ENCODE peak calls at places on chromosomes 12 and 14, in nine cellular contexts. S, U, R, A, Z, T, E, W and M are unnamed samples.

GRCh38 chr14:104420990-104421389 is 158.6 kb upstream of the C14orf180 start:
- DNase-seq in W (no peak), R (no peak), E (no peak), A (no peak), U (no peak), T (no peak), Z (no peak), S (no peak), M (no peak)

GRCh38 chr12:42481368-42481767 is 108.2 kb downstream of the PRICKLE1 start:
- DNase-seq in W (no peak), Z (no peak), U (no peak), S (no peak), R (no peak), E (no peak), T (no peak), A (no peak), M (no peak)

GRCh38 chr12:102462803-102463499 is 17.4 kb downstream of the IGF1 start:
- DNase-seq in S (no peak), Z (peak; percentile 54), W (no peak), E (no peak), T (peak; percentile 80), R (peak; percentile 74), U (no peak), A (no peak), M (no peak)

GRCh38 chr14:64510825-64511679 is 6.5 kb downstream of the ZBTB1 start:
- DNase-seq in W (peak; percentile 73), S (peak; percentile 76), U (peak; percentile 60), A (no peak), R (peak; percentile 80), T (peak; percentile 73), Z (peak; percentile 78), E (peak; percentile 64), M (peak; percentile 59)

GRCh38 chr12:120903818-120904773 is at the start of gene SPPL3:
- DNase-seq in Z (peak; percentile 90), W (peak; percentile 97), E (peak; percentile 85), A (peak; percentile 89), U (peak; percentile 62), T (peak; percentile 73), R (peak; percentile 68), S (peak; percentile 94), M (peak; percentile 94)

GRCh38 chr12:100826323-100826722 is 31.7 kb downstream of the ANO4 start:
- DNase-seq in S (peak; percentile 25), T (peak; percentile 58), W (peak; percentile 64), Z (peak; percentile 59), U (peak; percentile 11), E (no peak), R (peak; percentile 68), A (no peak), M (peak; percentile 74)

GRCh38 chr14:74425525-74426201 is 347 bp downstream of the SYNDIG1L start:
- DNase-seq in E (no peak), R (no peak), W (peak; percentile 54), T (no peak), S (no peak), A (peak; percentile 55), U (no peak), Z (peak; percentile 14), M (peak; percentile 81)

GRCh38 chr14:34775922-34776321 is 61.5 kb upstream of the CFL2 start:
- DNase-seq in Z (no peak), A (no peak), S (no peak), T (no peak), R (no peak), W (no peak), U (no peak), E (no peak), M (no peak)

GRCh38 chr12:1863823-1864222 is 43.5 kb downstream of the LRTM2 start:
- DNase-seq in A (no peak), W (no peak), E (no peak), S (peak; percentile 9), T (no peak), R (no peak), Z (no peak), U (no peak), M (no peak)

GRCh38 chr12:9719835-9720234 is 13.1 kb downstream of the CLECL1 start:
- DNase-seq in W (no peak), Z (no peak), T (no peak), A (no peak), S (no peak), R (no peak), E (no peak), U (no peak), M (no peak)

GRCh38 chr12:93608313-93608712 is 35.8 kb downstream of the SOCS2 start:
- DNase-seq in A (no peak), E (no peak), T (no peak), Z (no peak), W (no peak), R (no peak), U (no peak), S (no peak), M (no peak)

GRCh38 chr14:61438860-61439765 is 117.7 kb downstream of the PRKCH start:
- DNase-seq in R (peak; percentile 75), U (peak; percentile 55), Z (peak; percentile 71), T (peak; percentile 57), W (peak; percentile 57), S (peak; percentile 61), A (no peak), E (peak; percentile 78), M (peak; percentile 31)

GRCh38 chr12:131726-132465 is 65.3 kb downstream of the IQSEC3 start:
- DNase-seq in W (peak; percentile 23), R (no peak), A (no peak), E (no peak), T (no peak), S (no peak), Z (no peak), U (no peak), M (no peak)

GRCh38 chr12:20985399-20985798 is 145.6 kb upstream of the SLCO1B1 start:
- DNase-seq in Z (no peak), U (no peak), R (no peak), A (no peak), W (no peak), T (no peak), S (no peak), E (no peak), M (no peak)

DNA sequence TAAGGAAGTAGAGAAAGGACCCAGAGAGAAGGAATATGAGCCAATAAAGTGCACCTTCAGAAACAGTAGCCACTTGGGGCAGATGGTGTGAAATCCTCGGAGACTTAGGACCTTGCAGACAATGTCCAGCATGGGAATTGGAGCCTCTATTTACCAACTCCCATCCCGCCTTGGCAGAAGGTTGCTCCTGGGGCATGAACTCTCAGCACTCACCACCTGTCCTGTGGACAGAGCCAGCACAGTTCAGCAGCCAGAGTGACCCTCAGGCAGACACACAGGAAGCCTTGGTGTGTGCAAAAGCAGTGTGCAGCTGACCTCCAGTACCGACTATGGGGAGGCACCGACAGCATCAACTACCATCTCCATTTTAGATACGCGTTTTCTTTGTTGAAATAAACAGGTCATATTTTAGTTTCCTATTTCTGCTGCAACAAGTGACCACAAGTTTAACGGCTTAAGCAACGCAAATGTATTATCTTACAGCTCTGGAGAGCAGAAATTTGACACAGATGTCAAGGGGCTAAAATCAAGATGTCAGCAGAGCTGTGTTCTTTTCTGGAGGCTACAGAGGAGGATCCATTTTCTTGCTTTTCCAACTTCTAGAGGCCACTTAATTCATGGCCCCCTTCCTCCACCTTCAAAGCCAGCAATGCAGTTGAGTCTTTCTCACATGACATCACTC is 428.1 kb downstream of the MED13L start:
- DNase-seq in S (no peak), A (no peak), W (no peak), Z (no peak), E (no peak), T (no peak), R (no peak), U (no peak), M (no peak)
- TF ChIP-seq CTCF in S (no peak), A (no peak), W (no peak), Z (no peak), E (no peak), T (no peak), R (no peak), U (no peak), M (no peak)

GRCh38 chr12:4591180-4591687 is 29.2 kb downstream of the DYRK4 start:
- DNase-seq in E (no peak), R (no peak), S (no peak), Z (no peak), T (no peak), U (no peak), A (no peak), W (no peak), M (no peak)
- TF ChIP-seq CTCF in E (no peak), R (no peak), S (no peak), Z (no peak), T (no peak), U (no peak), A (no peak), W (no peak), M (no peak)

DNA sequence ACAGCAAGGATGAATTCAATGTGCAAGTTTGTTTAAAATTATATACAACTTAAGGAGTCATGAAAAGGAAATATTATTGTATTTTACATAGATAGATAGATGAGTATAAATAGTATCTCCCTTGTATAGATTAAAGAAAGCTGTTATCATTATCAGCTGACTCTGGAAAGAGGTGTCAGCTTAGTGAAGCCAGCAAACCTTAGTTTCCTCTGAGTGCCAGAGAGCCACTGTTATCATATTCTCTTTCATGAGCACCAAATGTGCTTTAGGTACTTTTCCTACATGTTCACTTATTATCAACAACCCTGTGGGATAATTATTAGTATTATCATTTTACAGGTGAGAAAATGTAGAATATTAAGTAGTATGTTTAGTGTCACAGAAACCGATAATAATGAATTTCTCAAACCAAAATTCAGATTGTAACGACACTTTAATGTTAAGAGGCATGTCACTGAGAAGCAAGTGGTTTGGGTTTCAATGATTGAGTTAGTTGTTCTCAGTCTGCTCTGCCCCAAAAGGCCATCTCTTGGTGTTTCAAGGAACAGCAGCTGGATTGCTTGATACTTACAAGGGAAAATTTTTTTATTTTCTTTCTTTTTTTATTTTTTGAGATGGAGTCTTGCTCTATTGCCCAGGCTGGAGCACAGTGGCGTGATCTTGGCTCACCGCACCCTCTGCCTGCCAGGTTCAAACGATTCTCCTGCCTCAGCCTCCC is 53.7 kb downstream of the PLEKHA5 start:
- DNase-seq in A (no peak), E (no peak), Z (peak; percentile 60), W (no peak), T (peak; percentile 37), S (no peak), U (peak; percentile 38), R (peak; percentile 64), M (no peak)
- TF ChIP-seq CTCF in A (no peak), E (no peak), Z (peak; percentile 44), W (no peak), T (peak; percentile 35), S (no peak), U (peak; percentile 70), R (peak; percentile 69), M (no peak)

GRCh38 chr12:56221757-56222530 is at the start of gene RNF41:
- DNase-seq in W (peak; percentile 98), A (peak; percentile 99), Z (peak; percentile 99), T (peak; percentile 97), E (peak; percentile 98), R (peak; percentile 98), U (peak; percentile 96), S (peak; percentile 99), M (peak; percentile 94)
- TF ChIP-seq CTCF in W (no peak), A (no peak), Z (no peak), T (peak; percentile 16), E (no peak), R (peak; percentile 34), U (peak; percentile 51), S (no peak), M (peak; percentile 46)

GRCh38 chr12:58105225-58106119 is 164.1 kb downstream of the ATP23 start:
- DNase-seq in W (no peak), E (no peak), U (peak; percentile 3), S (no peak), T (peak; percentile 7), A (no peak), R (peak; percentile 2), Z (peak; percentile 24), M (no peak)
- TF ChIP-seq CTCF in W (no peak), E (no peak), U (peak; percentile 66), S (no peak), T (no peak), A (no peak), R (peak; percentile 22), Z (peak; percentile 37), M (peak; percentile 41)

GRCh38 chr12:48934312-48934706 is 9.0 kb upstream of the FKBP11 start:
- DNase-seq in S (no peak), U (no peak), A (no peak), E (no peak), Z (peak; percentile 13), R (no peak), T (no peak), W (no peak), M (no peak)
- TF ChIP-seq CTCF in S (no peak), U (peak; percentile 60), A (no peak), E (no peak), Z (no peak), R (peak; percentile 29), T (peak; percentile 22), W (no peak), M (no peak)